ENCODE peak calls at places on chromosomes 2 and 18, in five cellular contexts. F is lower lobe of right lung, J is bronchial epithelial cell, D is MCF 10A, I is A549. L is an unnamed sample.

GRCh38 chr2:6872412-6872811 is 5.2 kb upstream of the RSAD2 start:
- DNase-seq in I (no peak), F (no peak), D (no peak), J (no peak), L (no peak)

GRCh38 chr2:46967990-46968647 is 52.5 kb upstream of the MCFD2 start:
- DNase-seq in D (peak), F (peak), J (peak), I (peak), L (no peak)

GRCh38 chr2:134402385-134402784 is 148.5 kb downstream of the MGAT5 start:
- DNase-seq in I (no peak), F (no peak), J (no peak), D (peak), L (no peak)

GRCh38 chr2:11901351-11902069 is 155.1 kb downstream of the LPIN1 start:
- DNase-seq in D (no peak), J (no peak), F (no peak), I (no peak), L (no peak)

GRCh38 chr18:24443870-24444269 is 16.6 kb upstream of the HRH4 start:
- DNase-seq in J (no peak), D (no peak), F (no peak), I (no peak), L (no peak)

GRCh38 chr18:63971320-63972071 is 1.6 kb downstream of the SERPINB8 start:
- DNase-seq in J (no peak), I (no peak), F (no peak), D (no peak), L (no peak)

GRCh38 chr2:68052717-68053422 is 9.9 kb downstream of the C1D start:
- DNase-seq in D (no peak), I (no peak), J (no peak), F (no peak), L (no peak)

GRCh38 chr2:121595012-121595891 is 54.0 kb downstream of the CLASP1 start:
- DNase-seq in D (no peak), I (no peak), F (no peak), J (peak), L (no peak)

GRCh38 chr2:130997198-130997597 is 96.1 kb downstream of the FAM168B start:
- DNase-seq in I (no peak), F (no peak), J (no peak), D (no peak), L (no peak)

GRCh38 chr2:226376516-226377180 is 423.0 kb downstream of the IRS1 start:
- DNase-seq in J (no peak), D (no peak), I (no peak), F (no peak), L (no peak)

GRCh38 chr18:70243545-70243944 is 38.1 kb upstream of the RTTN start:
- DNase-seq in I (no peak), D (no peak), J (peak), F (no peak), L (no peak)

GRCh38 chr2:218393750-218394290 is 5.8 kb upstream of the CTDSP1 start:
- DNase-seq in D (no peak), J (no peak), I (no peak), F (peak), L (no peak)

GRCh38 chr18:5197032-5197434 is at the start of gene AKAIN1:
- DNase-seq in I (peak), F (no peak), D (no peak), J (no peak), L (peak)

GRCh38 chr2:211085056-211085680 is 528.8 kb downstream of the CPS1 start:
- DNase-seq in D (peak), I (peak), F (no peak), J (peak), L (no peak)

GRCh38 chr18:79526468-79527460 is 131.0 kb downstream of the NFATC1 start:
- DNase-seq in I (no peak), D (no peak), F (peak), J (no peak), L (peak)

GRCh38 chr2:43406643-43407042 is 180.2 kb upstream of the ZFP36L2 start:
- DNase-seq in D (no peak), F (no peak), J (no peak), I (no peak), L (no peak)

GRCh38 chr2:216426938-216427337 is 14.7 kb downstream of the SMARCAL1 start:
- DNase-seq in I (no peak), F (no peak), D (peak), J (peak), L (no peak)

GRCh38 chr2:199596549-199596948 is 138.8 kb upstream of the SATB2 start:
- DNase-seq in I (peak), D (peak), F (no peak), J (peak), L (no peak)

GRCh38 chr2:68458962-68459361 is 8.1 kb downstream of the FBXO48 start:
- DNase-seq in D (peak), J (peak), I (no peak), F (no peak), L (no peak)

DNA sequence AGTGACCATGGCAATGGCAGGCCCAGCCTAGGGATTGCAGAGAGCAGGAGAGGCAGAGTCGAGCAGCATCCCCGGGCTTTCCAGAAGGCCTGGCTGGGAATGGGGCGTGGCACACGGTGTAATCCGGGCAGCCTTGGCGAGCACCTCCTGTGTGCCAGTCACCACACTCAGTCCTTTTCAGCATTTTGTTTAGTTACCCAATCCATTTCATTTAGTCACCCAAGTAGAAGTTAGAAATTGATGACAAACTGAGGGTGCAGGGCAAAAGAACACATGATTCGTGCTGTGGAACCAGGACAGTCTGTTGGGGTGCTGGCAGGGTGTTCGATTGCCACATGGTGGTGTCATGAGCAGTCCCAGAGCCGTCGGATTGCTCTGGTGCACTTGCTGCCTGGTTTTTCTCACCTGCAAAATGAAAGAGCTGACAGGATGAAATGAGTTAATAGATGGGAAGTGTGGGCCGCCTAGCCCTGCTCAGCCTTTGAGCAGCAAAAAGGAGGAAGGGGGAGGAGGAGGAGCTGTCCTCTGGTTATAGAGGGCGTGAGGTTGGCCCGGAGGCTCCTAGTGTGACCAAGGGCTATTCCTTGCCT is 299.4 kb downstream of the AGAP1 start:
- DNase-seq in F (no peak), I (peak), J (peak), D (peak), L (no peak)
- TF ChIP-seq CTCF in F (no peak), I (peak), J (peak), D (peak), L (no peak)

GRCh38 chr2:37637122-37637875 is 34.1 kb downstream of the CDC42EP3 start:
- DNase-seq in D (no peak), I (no peak), F (no peak), J (no peak), L (no peak)
- TF ChIP-seq CTCF in D (no peak), I (no peak), F (no peak), J (no peak), L (no peak)

GRCh38 chr2:10798783-10799182 is 13.8 kb downstream of the PDIA6 start:
- DNase-seq in D (no peak), F (no peak), I (no peak), J (no peak), L (no peak)
- TF ChIP-seq CTCF in D (no peak), F (no peak), I (peak), J (no peak), L (no peak)

GRCh38 chr2:85843543-85843942 is 45.2 kb downstream of the ST3GAL5 start:
- DNase-seq in F (no peak), J (no peak), I (peak), D (peak), L (no peak)
- TF ChIP-seq CTCF in F (peak), J (peak), I (peak), D (peak), L (no peak)

GRCh38 chr2:84905181-84906107 is at the start of gene TMSB10:
- DNase-seq in D (peak), F (peak), J (peak), I (peak), L (peak)
- TF ChIP-seq CTCF in D (peak), F (peak), J (peak), I (peak), L (peak)

DNA sequence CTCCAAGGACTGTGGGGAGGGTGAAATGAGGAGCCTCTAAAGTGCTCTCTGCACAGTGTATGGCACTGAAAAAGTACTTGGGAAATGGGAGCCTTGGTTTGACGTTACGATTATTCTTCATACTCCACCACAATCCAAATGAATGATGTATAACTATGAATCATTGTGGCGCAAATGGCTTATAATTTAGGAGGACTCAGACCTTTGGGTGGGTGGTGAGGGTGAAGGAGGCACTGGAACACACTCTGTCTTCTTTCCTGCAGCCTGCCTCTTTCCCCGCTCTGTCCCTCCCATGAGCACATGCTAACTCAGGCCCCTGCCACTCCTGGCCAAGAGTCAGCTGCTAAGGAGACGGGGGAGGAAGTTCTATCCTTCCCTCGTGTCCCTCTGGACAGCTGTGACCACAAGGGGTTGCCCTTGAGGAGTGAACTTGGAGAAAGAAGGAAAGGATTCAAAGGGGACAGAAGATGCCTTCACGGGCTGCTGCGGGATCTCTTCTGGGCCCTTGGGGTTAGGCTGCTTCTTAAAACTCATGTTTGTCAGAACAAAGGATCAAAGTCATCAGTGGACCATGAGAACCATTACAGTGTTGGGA is 36.5 kb downstream of the POLR1A start:
- DNase-seq in D (no peak), I (no peak), J (no peak), F (no peak), L (no peak)
- TF ChIP-seq CTCF in D (no peak), I (no peak), J (no peak), F (no peak), L (no peak)

GRCh38 chr2:235106874-235107639 is 155.2 kb downstream of the SH3BP4 start:
- DNase-seq in F (no peak), J (peak), D (peak), I (peak), L (peak)
- TF ChIP-seq CTCF in F (peak), J (peak), D (peak), I (peak), L (peak)

GRCh38 chr2:241701155-241701404 is 759 bp upstream of the ING5 start:
- DNase-seq in D (no peak), I (no peak), F (no peak), J (peak), L (no peak)
- TF ChIP-seq CTCF in D (peak), I (peak), F (peak), J (peak), L (peak)

GRCh38 chr2:238038203-238038602 is 22.6 kb upstream of the SCLY start:
- DNase-seq in D (no peak), J (no peak), F (no peak), I (no peak), L (no peak)

GRCh38 chr2:238040918-238041317 is 19.9 kb upstream of the SCLY start:
- DNase-seq in J (no peak), I (no peak), D (no peak), F (no peak), L (no peak)

GRCh38 chr2:238039151-238039550 is 21.6 kb upstream of the SCLY start:
- DNase-seq in I (no peak), J (no peak), F (no peak), D (no peak), L (no peak)

GRCh38 chr2:238042849-238043584 is 17.8 kb upstream of the SCLY start:
- DNase-seq in F (no peak), I (no peak), D (no peak), J (no peak), L (peak)

GRCh38 chr2:238039985-238040384 is 20.8 kb upstream of the SCLY start:
- DNase-seq in F (no peak), D (no peak), I (no peak), J (no peak), L (no peak)
- TF ChIP-seq CTCF in F (no peak), D (no peak), I (no peak), J (no peak), L (no peak)

L was measured in heart left ventricle.